ENCODE peak calls at places on chromosomes 1 and 21, in six cellular contexts. One of them, this sample, is unnamed.

GRCh38 chr1:240190881-240191385 is 99.2 kb downstream of the FMN2 start:
- DNase-seq in PC-3: peak; percentile 88
- DNase-seq in astrocyte of the cerebellum: peak; percentile 99
- DNase-seq in glomerular endothelial cell: no peak
- DNase-seq in stimulated activated CD4-positive, alpha-beta T cell treated with anti-CD3 and anti-CD28 coated beads, TNF-alpha, amount 100 ng/mL, for 48 hours: no peak
- DNase-seq in cardiac fibroblast: peak; percentile 86
- DNase-seq in this sample: peak; percentile 75

GRCh38 chr1:25081496-25081895 is 150.8 kb downstream of the SYF2 start:
- DNase-seq in PC-3: peak; percentile 63
- DNase-seq in astrocyte of the cerebellum: no peak
- DNase-seq in glomerular endothelial cell: no peak
- DNase-seq in stimulated activated CD4-positive, alpha-beta T cell treated with anti-CD3 and anti-CD28 coated beads, TNF-alpha, amount 100 ng/mL, for 48 hours: no peak
- DNase-seq in cardiac fibroblast: no peak
- DNase-seq in this sample: no peak

GRCh38 chr1:19209439-19209989 is 552 bp downstream of the UBR4 start:
- DNase-seq in PC-3: peak; percentile 5
- DNase-seq in astrocyte of the cerebellum: no peak
- DNase-seq in glomerular endothelial cell: no peak
- DNase-seq in stimulated activated CD4-positive, alpha-beta T cell treated with anti-CD3 and anti-CD28 coated beads, TNF-alpha, amount 100 ng/mL, for 48 hours: peak; percentile 47
- DNase-seq in cardiac fibroblast: peak; percentile 64
- DNase-seq in this sample: no peak

GRCh38 chr1:204828352-204828850 is 42.3 kb upstream of the NFASC start:
- DNase-seq in PC-3: peak; percentile 86
- DNase-seq in astrocyte of the cerebellum: no peak
- DNase-seq in glomerular endothelial cell: no peak
- DNase-seq in stimulated activated CD4-positive, alpha-beta T cell treated with anti-CD3 and anti-CD28 coated beads, TNF-alpha, amount 100 ng/mL, for 48 hours: peak; percentile 27
- DNase-seq in cardiac fibroblast: peak; percentile 38
- DNase-seq in this sample: no peak

GRCh38 chr1:109193653-109194590 is 19.8 kb upstream of the SARS1 start:
- DNase-seq in PC-3: peak; percentile 75
- DNase-seq in astrocyte of the cerebellum: no peak
- DNase-seq in glomerular endothelial cell: no peak
- DNase-seq in stimulated activated CD4-positive, alpha-beta T cell treated with anti-CD3 and anti-CD28 coated beads, TNF-alpha, amount 100 ng/mL, for 48 hours: peak; percentile 53
- DNase-seq in cardiac fibroblast: no peak
- DNase-seq in this sample: no peak

GRCh38 chr1:180116964-180117763 is 37.5 kb upstream of the QSOX1 start:
- DNase-seq in PC-3: peak; percentile 59
- DNase-seq in astrocyte of the cerebellum: no peak
- DNase-seq in glomerular endothelial cell: no peak
- DNase-seq in stimulated activated CD4-positive, alpha-beta T cell treated with anti-CD3 and anti-CD28 coated beads, TNF-alpha, amount 100 ng/mL, for 48 hours: no peak
- DNase-seq in cardiac fibroblast: peak; percentile 60
- DNase-seq in this sample: no peak

GRCh38 chr21:16308269-16308668 is 578.5 kb downstream of the USP25 start:
- DNase-seq in PC-3: no peak
- DNase-seq in astrocyte of the cerebellum: peak; percentile 27
- DNase-seq in glomerular endothelial cell: no peak
- DNase-seq in stimulated activated CD4-positive, alpha-beta T cell treated with anti-CD3 and anti-CD28 coated beads, TNF-alpha, amount 100 ng/mL, for 48 hours: no peak
- DNase-seq in cardiac fibroblast: peak; percentile 28
- DNase-seq in this sample: no peak

GRCh38 chr1:219544163-219544846 is 68.6 kb downstream of the ZC3H11B start:
- DNase-seq in PC-3: peak; percentile 45
- DNase-seq in astrocyte of the cerebellum: no peak
- DNase-seq in glomerular endothelial cell: no peak
- DNase-seq in stimulated activated CD4-positive, alpha-beta T cell treated with anti-CD3 and anti-CD28 coated beads, TNF-alpha, amount 100 ng/mL, for 48 hours: no peak
- DNase-seq in cardiac fibroblast: peak; percentile 20
- DNase-seq in this sample: no peak

GRCh38 chr21:37532868-37533780 is 166.6 kb downstream of the DYRK1A start:
- DNase-seq in PC-3: peak; percentile 86
- DNase-seq in astrocyte of the cerebellum: no peak
- DNase-seq in glomerular endothelial cell: no peak
- DNase-seq in stimulated activated CD4-positive, alpha-beta T cell treated with anti-CD3 and anti-CD28 coated beads, TNF-alpha, amount 100 ng/mL, for 48 hours: no peak
- DNase-seq in cardiac fibroblast: peak; percentile 10
- DNase-seq in this sample: no peak

GRCh38 chr1:211200311-211200710 is 58.9 kb upstream of the RCOR3 start:
- DNase-seq in PC-3: no peak
- DNase-seq in astrocyte of the cerebellum: no peak
- DNase-seq in glomerular endothelial cell: no peak
- DNase-seq in stimulated activated CD4-positive, alpha-beta T cell treated with anti-CD3 and anti-CD28 coated beads, TNF-alpha, amount 100 ng/mL, for 48 hours: no peak
- DNase-seq in cardiac fibroblast: no peak
- DNase-seq in this sample: no peak

GRCh38 chr21:28421716-28422480 is 570.8 kb downstream of the LTN1 start:
- DNase-seq in PC-3: peak; percentile 58
- DNase-seq in astrocyte of the cerebellum: no peak
- DNase-seq in glomerular endothelial cell: no peak
- DNase-seq in stimulated activated CD4-positive, alpha-beta T cell treated with anti-CD3 and anti-CD28 coated beads, TNF-alpha, amount 100 ng/mL, for 48 hours: no peak
- DNase-seq in cardiac fibroblast: peak; percentile 84
- DNase-seq in this sample: no peak

This sample was measured in smooth muscle cell of the brain vasculature.